ENCODE peak calls at places on chromosomes 3 and 15, in four cellular contexts. One of them, this sample, is unnamed.

GRCh38 chr15:76342382-76343201 is 6.0 kb downstream of the ISL2 start:
- DNase-seq in IMR-90: no peak
- DNase-seq in neuronal stem cell: no peak
- DNase-seq in H1: no peak
- DNase-seq in this sample: peak; percentile 83

GRCh38 chr3:19547665-19548464 is 386.2 kb downstream of the EFHB start:
- DNase-seq in neuronal stem cell: no peak
- DNase-seq in IMR-90: no peak
- DNase-seq in H1: no peak
- DNase-seq in this sample: no peak

GRCh38 chr3:64957639-64958038 is 269.8 kb upstream of the ADAMTS9 start:
- DNase-seq in IMR-90: no peak
- DNase-seq in H1: no peak
- DNase-seq in neuronal stem cell: no peak
- DNase-seq in this sample: no peak

GRCh38 chr3:46659285-46659684 is 34.2 kb downstream of the ALS2CL start:
- DNase-seq in neuronal stem cell: no peak
- DNase-seq in H1: no peak
- DNase-seq in IMR-90: no peak
- DNase-seq in this sample: peak; percentile 54

GRCh38 chr15:68768321-68768720 is 52.4 kb downstream of the ANP32A start:
- DNase-seq in H1: no peak
- DNase-seq in neuronal stem cell: no peak
- DNase-seq in IMR-90: peak; percentile 37
- DNase-seq in this sample: no peak

GRCh38 chr3:112084980-112085697 is 1.1 kb upstream of the C3orf52 start:
- DNase-seq in IMR-90: no peak
- DNase-seq in H1: no peak
- DNase-seq in neuronal stem cell: no peak
- DNase-seq in this sample: no peak

GRCh38 chr3:194508486-194509449 is 22.0 kb upstream of the ATP13A3 start:
- DNase-seq in neuronal stem cell: no peak
- DNase-seq in IMR-90: no peak
- DNase-seq in H1: no peak
- DNase-seq in this sample: no peak

GRCh38 chr15:47691896-47692295 is 25.4 kb upstream of the SEMA6D start:
- DNase-seq in IMR-90: no peak
- DNase-seq in H1: no peak
- DNase-seq in neuronal stem cell: no peak
- DNase-seq in this sample: no peak

GRCh38 chr3:46875560-46875959 is 2.0 kb upstream of the PTH1R start:
- DNase-seq in neuronal stem cell: no peak
- DNase-seq in IMR-90: no peak
- DNase-seq in H1: no peak
- DNase-seq in this sample: no peak

GRCh38 chr3:123813876-123814275 is 70.3 kb downstream of the MYLK start:
- DNase-seq in IMR-90: no peak
- DNase-seq in neuronal stem cell: no peak
- DNase-seq in H1: no peak
- DNase-seq in this sample: no peak

DNA sequence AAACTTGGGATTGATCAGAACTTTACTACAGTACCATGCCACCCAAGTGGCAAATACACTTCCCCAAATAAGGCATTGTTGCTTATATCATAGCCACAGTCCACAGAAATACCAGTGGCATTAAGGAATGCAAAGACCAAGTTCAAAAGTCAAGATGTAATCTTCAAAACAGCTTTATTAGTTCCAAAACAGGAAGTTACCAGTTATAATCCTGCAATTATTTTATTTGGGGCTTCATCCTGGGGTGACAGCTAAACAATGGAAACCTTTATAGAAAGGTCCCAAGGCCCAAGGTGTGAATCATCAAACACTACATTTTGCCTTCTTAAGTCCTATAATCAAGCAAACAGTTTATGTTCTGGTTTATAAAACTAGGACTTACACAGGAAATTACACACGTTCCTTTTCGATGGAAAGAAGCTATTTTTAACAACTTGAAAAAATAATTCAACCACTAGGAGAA is 30.3 kb upstream of the RNF7 start:
- DNase-seq in neuronal stem cell: no peak
- DNase-seq in H1: no peak
- DNase-seq in IMR-90: peak; percentile 64
- DNase-seq in this sample: no peak
- H3K4ac ChIP-seq in neuronal stem cell: no peak overlapping the region
- H3K4ac ChIP-seq in H1: no peak overlapping the region
- H3K4ac ChIP-seq in IMR-90: peak overlapping the region; percentile 99
- H3K4ac ChIP-seq in this sample: no peak overlapping the region

GRCh38 chr15:98728811-98729160 is 80.4 kb downstream of the IGF1R start:
- DNase-seq in IMR-90: no peak
- DNase-seq in neuronal stem cell: no peak
- DNase-seq in H1: no peak
- DNase-seq in this sample: no peak
- H3K14ac ChIP-seq in IMR-90: peak overlapping the region; percentile 94
- H3K14ac ChIP-seq in neuronal stem cell: no peak overlapping the region
- H3K14ac ChIP-seq in H1: no peak overlapping the region
- H3K14ac ChIP-seq in this sample: no peak overlapping the region

DNA sequence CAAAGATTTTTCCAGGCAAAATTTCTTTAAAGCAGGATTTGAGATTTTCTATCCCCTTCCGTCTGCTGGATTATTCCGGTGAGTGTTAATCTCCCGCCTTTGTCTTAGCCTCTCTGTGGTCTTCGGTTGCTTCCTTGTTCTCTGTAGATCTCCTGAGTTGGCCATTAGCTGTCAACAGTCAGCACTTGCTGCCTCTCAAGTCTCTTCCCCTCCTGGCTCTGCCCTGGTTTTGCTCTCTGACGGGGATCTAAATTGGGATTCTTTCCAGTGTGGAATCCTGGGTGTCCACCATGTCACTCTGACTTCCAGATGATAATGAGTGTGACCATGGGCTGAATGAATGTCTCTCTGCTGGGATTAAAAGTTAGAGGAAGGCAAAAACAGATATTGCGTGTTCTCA is 121.5 kb downstream of the IGF1R start:
- DNase-seq in IMR-90: no peak
- DNase-seq in H1: no peak
- DNase-seq in neuronal stem cell: no peak
- DNase-seq in this sample: no peak
- H3K4ac ChIP-seq in IMR-90: no peak overlapping the region
- H3K4ac ChIP-seq in H1: no peak overlapping the region
- H3K4ac ChIP-seq in neuronal stem cell: no peak overlapping the region
- H3K4ac ChIP-seq in this sample: no peak overlapping the region

GRCh38 chr15:37100109-37100873 is at the start of gene MEIS2:
- DNase-seq in neuronal stem cell: peak; percentile 83
- DNase-seq in IMR-90: peak; percentile 96
- DNase-seq in H1: no peak
- DNase-seq in this sample: peak; percentile 90

GRCh38 chr15:37099321-37100108 is 834 bp downstream of the MEIS2 start:
- DNase-seq in neuronal stem cell: peak; percentile 50
- DNase-seq in H1: no peak
- DNase-seq in IMR-90: peak; percentile 34
- DNase-seq in this sample: no peak

GRCh38 chr15:37102315-37103021 is 2.1 kb upstream of the MEIS2 start:
- DNase-seq in IMR-90: peak; percentile 33
- DNase-seq in neuronal stem cell: peak; percentile 49
- DNase-seq in H1: no peak
- DNase-seq in this sample: peak; percentile 70

GRCh38 chr15:37103475-37104071 is 3.2 kb upstream of the MEIS2 start:
- DNase-seq in neuronal stem cell: no peak
- DNase-seq in IMR-90: no peak
- DNase-seq in H1: no peak
- DNase-seq in this sample: no peak

DNA sequence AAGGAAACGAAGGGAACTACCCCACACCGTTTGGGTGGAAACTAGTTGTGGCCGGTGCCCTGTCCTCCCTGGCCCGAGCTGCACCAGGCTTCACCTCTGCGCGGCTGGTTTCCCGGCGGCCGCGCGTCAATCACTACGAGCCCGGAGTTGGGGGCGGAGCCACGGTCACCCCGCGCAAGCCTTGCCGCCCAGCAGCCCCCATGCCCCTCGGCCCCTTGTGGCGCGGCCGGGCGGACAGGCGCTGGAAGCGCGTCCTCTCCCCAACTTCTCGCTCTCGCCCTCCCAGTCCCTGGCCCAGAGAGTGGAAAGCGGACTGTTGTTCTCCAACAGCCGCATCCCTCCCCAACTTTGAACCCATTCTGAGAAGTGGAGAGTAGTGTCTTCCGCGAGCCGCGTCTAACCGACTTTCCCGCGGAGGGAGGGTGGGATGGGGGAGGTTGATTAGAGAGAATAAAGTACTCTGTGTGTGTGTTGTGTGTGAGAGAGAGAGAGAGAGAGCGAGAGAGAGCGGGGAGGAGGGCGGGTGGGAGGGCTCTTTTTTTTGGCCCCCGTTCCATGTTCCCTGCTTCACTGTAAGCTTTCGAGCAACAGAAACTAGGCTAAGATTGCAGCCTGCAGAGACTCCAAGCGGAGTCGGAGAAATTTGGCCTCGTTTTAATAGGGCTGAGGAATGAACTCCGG is 1.4 kb upstream of the MEIS2 start:
- DNase-seq in IMR-90: peak; percentile 70
- DNase-seq in H1: no peak
- DNase-seq in neuronal stem cell: peak; percentile 48
- DNase-seq in this sample: peak; percentile 83
- H3K14ac ChIP-seq in IMR-90: peak overlapping the region; percentile 87
- H3K14ac ChIP-seq in H1: no peak overlapping the region
- H3K14ac ChIP-seq in neuronal stem cell: no peak overlapping the region
- H3K14ac ChIP-seq in this sample: no peak overlapping the region

DNA sequence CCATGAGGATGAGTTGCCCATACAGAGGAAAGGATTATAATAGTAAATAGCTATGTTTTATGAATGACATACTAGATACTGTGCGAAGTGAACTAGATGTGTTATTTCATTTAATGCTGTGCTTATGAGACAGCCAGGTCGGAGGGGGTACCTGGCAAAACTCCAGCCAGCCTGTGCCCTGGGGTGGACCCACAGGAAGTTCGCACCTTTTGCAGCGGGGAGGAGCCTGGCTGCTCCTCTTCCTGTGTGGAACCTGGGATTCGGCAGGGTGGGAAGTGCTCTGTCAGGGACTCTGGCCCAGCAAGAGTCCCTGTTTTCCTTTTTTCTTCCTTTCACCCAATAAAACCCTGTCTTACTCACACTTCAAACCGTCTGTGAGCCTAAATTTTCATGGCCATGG is 452.2 kb downstream of the IL5RA start:
- DNase-seq in neuronal stem cell: no peak
- DNase-seq in IMR-90: no peak
- DNase-seq in H1: no peak
- DNase-seq in this sample: peak; percentile 29
- H3K4ac ChIP-seq in neuronal stem cell: no peak overlapping the region
- H3K4ac ChIP-seq in IMR-90: peak overlapping the region; percentile 87
- H3K4ac ChIP-seq in H1: no peak overlapping the region
- H3K4ac ChIP-seq in this sample: no peak overlapping the region

GRCh38 chr3:14235003-14235876 is 56.6 kb downstream of the LSM3 start:
- DNase-seq in IMR-90: no peak
- DNase-seq in neuronal stem cell: no peak
- DNase-seq in H1: no peak
- DNase-seq in this sample: no peak
- H3K14ac ChIP-seq in IMR-90: peak overlapping the region; percentile 53
- H3K14ac ChIP-seq in neuronal stem cell: no peak overlapping the region
- H3K14ac ChIP-seq in H1: no peak overlapping the region
- H3K14ac ChIP-seq in this sample: no peak overlapping the region

DNA sequence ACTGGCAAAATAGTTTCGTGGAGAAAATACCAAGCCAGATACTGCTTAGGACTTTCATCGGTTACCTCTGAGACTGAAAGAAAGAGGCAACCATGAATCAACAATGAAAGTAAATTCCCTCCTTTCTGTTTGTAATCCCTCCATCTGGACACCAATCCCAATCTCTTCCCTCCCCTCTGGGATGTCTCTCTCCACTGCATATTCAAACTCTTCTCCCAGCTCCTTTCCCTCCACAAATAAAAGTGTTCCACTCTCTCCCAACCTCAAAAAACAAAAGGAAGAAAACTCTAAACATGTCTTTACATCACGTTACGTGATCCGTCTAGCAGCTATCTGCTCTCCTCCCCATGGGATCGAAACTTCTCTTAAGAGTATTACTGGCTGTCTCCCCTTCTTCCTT is 55.2 kb downstream of the PRTG start:
- DNase-seq in IMR-90: no peak
- DNase-seq in neuronal stem cell: no peak
- DNase-seq in H1: no peak
- DNase-seq in this sample: no peak
- H3K4ac ChIP-seq in IMR-90: no peak overlapping the region
- H3K4ac ChIP-seq in neuronal stem cell: no peak overlapping the region
- H3K4ac ChIP-seq in H1: no peak overlapping the region
- H3K4ac ChIP-seq in this sample: no peak overlapping the region

GRCh38 chr15:51732661-51733060 is 4.8 kb downstream of the LYSMD2 start:
- DNase-seq in H1: no peak
- DNase-seq in neuronal stem cell: no peak
- DNase-seq in IMR-90: no peak
- DNase-seq in this sample: no peak
- H3K14ac ChIP-seq in H1: no peak overlapping the region
- H3K14ac ChIP-seq in neuronal stem cell: no peak overlapping the region
- H3K14ac ChIP-seq in IMR-90: no peak overlapping the region
- H3K14ac ChIP-seq in this sample: no peak overlapping the region